ENCODE peak calls at places on chromosomes 7 and 10, in five cellular contexts. One of them, this sample, is unnamed.

GRCh38 chr10:102302611-102303010 is 57.3 kb downstream of the GBF1 start:
- DNase-seq in prostate gland: no peak
- DNase-seq in fibroblast of pulmonary artery: peak
- DNase-seq in fibroblast of villous mesenchyme: no peak
- DNase-seq in OCI-LY7: no peak
- DNase-seq in this sample: no peak

GRCh38 chr10:75430000-75430763 is 1.2 kb upstream of the LRMDA start:
- DNase-seq in fibroblast of villous mesenchyme: no peak
- DNase-seq in OCI-LY7: peak
- DNase-seq in fibroblast of pulmonary artery: peak
- DNase-seq in prostate gland: peak
- DNase-seq in this sample: no peak

GRCh38 chr7:99848420-99849216 is 20.8 kb downstream of the CYP3A43 start:
- DNase-seq in OCI-LY7: no peak
- DNase-seq in fibroblast of villous mesenchyme: no peak
- DNase-seq in fibroblast of pulmonary artery: no peak
- DNase-seq in prostate gland: no peak
- DNase-seq in this sample: no peak

GRCh38 chr10:114856544-114857287 is 35.1 kb downstream of the FHIP2A start:
- DNase-seq in fibroblast of villous mesenchyme: peak
- DNase-seq in OCI-LY7: no peak
- DNase-seq in prostate gland: no peak
- DNase-seq in fibroblast of pulmonary artery: peak
- DNase-seq in this sample: no peak

GRCh38 chr7:77989981-77990566 is 191.5 kb downstream of the PHTF2 start:
- DNase-seq in prostate gland: no peak
- DNase-seq in OCI-LY7: peak
- DNase-seq in fibroblast of villous mesenchyme: peak
- DNase-seq in fibroblast of pulmonary artery: peak
- DNase-seq in this sample: no peak

GRCh38 chr7:22653981-22654380 is 73.0 kb upstream of the IL6 start:
- DNase-seq in OCI-LY7: no peak
- DNase-seq in fibroblast of pulmonary artery: peak
- DNase-seq in fibroblast of villous mesenchyme: no peak
- DNase-seq in prostate gland: no peak
- DNase-seq in this sample: no peak

GRCh38 chr10:102480396-102480795 is 22.1 kb downstream of the ACTR1A start:
- DNase-seq in OCI-LY7: no peak
- DNase-seq in fibroblast of pulmonary artery: no peak
- DNase-seq in prostate gland: no peak
- DNase-seq in fibroblast of villous mesenchyme: no peak
- DNase-seq in this sample: no peak

GRCh38 chr7:111091623-111092370 is 870 bp downstream of the LRRN3 start:
- DNase-seq in prostate gland: no peak
- DNase-seq in fibroblast of villous mesenchyme: no peak
- DNase-seq in OCI-LY7: no peak
- DNase-seq in fibroblast of pulmonary artery: no peak
- DNase-seq in this sample: no peak

GRCh38 chr7:28160551-28160991 is 20.0 kb downstream of the JAZF1 start:
- DNase-seq in fibroblast of villous mesenchyme: peak
- DNase-seq in OCI-LY7: no peak
- DNase-seq in fibroblast of pulmonary artery: no peak
- DNase-seq in prostate gland: no peak
- DNase-seq in this sample: no peak

GRCh38 chr10:3935141-3935540 is 150.1 kb upstream of the KLF6 start:
- DNase-seq in fibroblast of villous mesenchyme: peak
- DNase-seq in fibroblast of pulmonary artery: peak
- DNase-seq in prostate gland: peak
- DNase-seq in OCI-LY7: no peak
- DNase-seq in this sample: no peak

DNA sequence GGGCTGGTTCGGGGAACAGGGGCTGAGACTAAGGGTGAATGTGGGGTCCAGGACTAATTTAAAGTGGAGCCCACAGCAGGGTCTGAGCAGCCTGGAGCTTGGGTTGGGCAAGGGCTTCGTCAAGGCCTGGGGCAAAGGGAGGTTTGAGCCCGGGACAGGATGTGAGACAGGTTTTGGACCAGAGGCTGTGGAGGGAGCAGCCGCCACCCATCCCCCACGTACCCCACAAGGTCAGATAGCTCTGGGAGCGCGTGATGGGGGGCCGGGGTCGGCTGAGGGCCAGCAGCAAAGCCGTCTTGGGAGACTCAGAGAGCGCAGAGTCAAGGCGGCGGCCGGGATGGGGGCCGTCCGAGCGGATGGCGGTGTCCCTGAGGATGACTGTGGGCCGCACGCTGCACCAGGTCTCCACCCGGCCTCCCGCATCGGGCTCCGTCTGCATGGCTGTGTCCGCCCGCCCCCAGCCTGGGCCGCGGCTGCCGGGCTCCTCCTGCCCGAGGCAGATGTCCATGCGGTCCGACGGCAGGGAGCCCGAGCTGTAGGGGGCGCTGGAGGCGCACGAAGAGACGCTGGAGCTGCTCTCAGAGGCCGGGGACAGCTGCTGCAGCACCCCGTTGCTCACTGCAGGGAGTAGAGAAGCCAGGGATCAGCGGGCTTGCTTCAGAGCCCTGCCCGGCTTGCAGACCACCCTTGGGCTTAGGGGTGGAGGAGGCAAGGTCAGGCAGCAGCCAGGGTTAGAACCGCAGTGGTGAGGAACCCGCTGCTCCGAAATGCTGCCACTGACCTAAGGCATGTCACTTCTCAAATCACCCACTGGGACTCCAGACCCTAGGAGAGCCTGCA is 12.1 kb downstream of the PDZD7 start:
- DNase-seq in fibroblast of villous mesenchyme: peak
- DNase-seq in fibroblast of pulmonary artery: peak
- DNase-seq in prostate gland: peak
- DNase-seq in OCI-LY7: peak
- DNase-seq in this sample: no peak
- H3K4me3 ChIP-seq in fibroblast of villous mesenchyme: no peak
- H3K4me3 ChIP-seq in fibroblast of pulmonary artery: no peak
- H3K4me3 ChIP-seq in prostate gland: no peak
- H3K4me3 ChIP-seq in OCI-LY7: no peak
- H3K4me3 ChIP-seq in this sample: no peak

GRCh38 chr7:47351233-47352154 is 230.4 kb downstream of the TNS3 start:
- DNase-seq in fibroblast of pulmonary artery: no peak
- DNase-seq in fibroblast of villous mesenchyme: no peak
- DNase-seq in OCI-LY7: peak
- DNase-seq in prostate gland: no peak
- DNase-seq in this sample: no peak
- TF ChIP-seq CTCF in fibroblast of pulmonary artery: no peak
- TF ChIP-seq CTCF in fibroblast of villous mesenchyme: no peak
- TF ChIP-seq CTCF in OCI-LY7: peak
- TF ChIP-seq CTCF in prostate gland: no peak
- TF ChIP-seq CTCF in this sample: no peak

GRCh38 chr10:121597504-121598241 is 571 bp downstream of the FGFR2 start:
- DNase-seq in fibroblast of villous mesenchyme: no peak
- DNase-seq in fibroblast of pulmonary artery: no peak
- DNase-seq in prostate gland: peak
- DNase-seq in OCI-LY7: no peak
- DNase-seq in this sample: no peak
- H3K4me3 ChIP-seq in fibroblast of villous mesenchyme: peak
- H3K4me3 ChIP-seq in fibroblast of pulmonary artery: peak
- H3K4me3 ChIP-seq in prostate gland: peak
- H3K4me3 ChIP-seq in OCI-LY7: no peak
- H3K4me3 ChIP-seq in this sample: peak

GRCh38 chr10:124721295-124722052 is 22.7 kb downstream of the FAM53B start:
- DNase-seq in prostate gland: peak
- DNase-seq in fibroblast of pulmonary artery: no peak
- DNase-seq in OCI-LY7: no peak
- DNase-seq in fibroblast of villous mesenchyme: no peak
- DNase-seq in this sample: no peak

GRCh38 chr10:124722812-124723783 is 21.1 kb downstream of the FAM53B start:
- DNase-seq in prostate gland: no peak
- DNase-seq in fibroblast of pulmonary artery: no peak
- DNase-seq in fibroblast of villous mesenchyme: no peak
- DNase-seq in OCI-LY7: no peak
- DNase-seq in this sample: no peak

GRCh38 chr10:124717358-124717757 is 26.8 kb downstream of the FAM53B start:
- DNase-seq in fibroblast of villous mesenchyme: no peak
- DNase-seq in prostate gland: no peak
- DNase-seq in OCI-LY7: no peak
- DNase-seq in fibroblast of pulmonary artery: no peak
- DNase-seq in this sample: no peak

GRCh38 chr10:124717911-124718734 is 26.1 kb downstream of the FAM53B start:
- DNase-seq in fibroblast of villous mesenchyme: no peak
- DNase-seq in fibroblast of pulmonary artery: no peak
- DNase-seq in OCI-LY7: no peak
- DNase-seq in prostate gland: no peak
- DNase-seq in this sample: no peak

GRCh38 chr10:124719213-124719851 is 24.8 kb downstream of the FAM53B start:
- DNase-seq in prostate gland: peak
- DNase-seq in fibroblast of villous mesenchyme: peak
- DNase-seq in OCI-LY7: peak
- DNase-seq in fibroblast of pulmonary artery: peak
- DNase-seq in this sample: no peak
- TF ChIP-seq CTCF in prostate gland: no peak
- TF ChIP-seq CTCF in fibroblast of villous mesenchyme: peak
- TF ChIP-seq CTCF in OCI-LY7: peak
- TF ChIP-seq CTCF in fibroblast of pulmonary artery: peak
- TF ChIP-seq CTCF in this sample: no peak

GRCh38 chr7:94368371-94368791 is 26.3 kb upstream of the COL1A2 start:
- DNase-seq in prostate gland: no peak
- DNase-seq in OCI-LY7: no peak
- DNase-seq in fibroblast of villous mesenchyme: peak
- DNase-seq in fibroblast of pulmonary artery: peak
- DNase-seq in this sample: no peak
- H3K4me3 ChIP-seq in prostate gland: no peak
- H3K4me3 ChIP-seq in OCI-LY7: no peak
- H3K4me3 ChIP-seq in fibroblast of villous mesenchyme: no peak
- H3K4me3 ChIP-seq in fibroblast of pulmonary artery: peak
- H3K4me3 ChIP-seq in this sample: no peak